ENCODE peak calls at places on chromosomes 16 and 17, in eight cellular contexts. J, H, U, D, Y, E, I and G are unnamed samples.

GRCh38 chr17:73091770-73092517 is 544 bp downstream of the SLC39A11 start:
- DNase-seq in J (peak), H (peak), U (peak), D (no peak), Y (no peak), E (no peak), I (peak), G (peak)

GRCh38 chr17:39236981-39237441 is 11.3 kb upstream of the STAC2 start:
- DNase-seq in J (no peak), H (no peak), U (no peak), D (no peak), Y (no peak), E (no peak), I (no peak), G (no peak)

GRCh38 chr17:32158870-32159585 is 16.7 kb downstream of the RHOT1 start:
- DNase-seq in J (no peak), H (no peak), U (no peak), D (no peak), Y (no peak), E (no peak), I (no peak), G (no peak)

GRCh38 chr17:76405967-76406647 is 21.7 kb downstream of the SPHK1 start:
- DNase-seq in J (peak), H (no peak), U (no peak), D (no peak), Y (no peak), E (no peak), I (peak), G (no peak)

GRCh38 chr16:59697236-59697635 is 963.1 kb upstream of the GOT2 start:
- DNase-seq in J (no peak), H (no peak), U (no peak), D (no peak), Y (no peak), E (no peak), I (no peak), G (no peak)

GRCh38 chr17:63997341-63998048 is 656 bp upstream of the PRR29 start:
- DNase-seq in J (no peak), H (no peak), U (no peak), D (no peak), Y (no peak), E (peak), I (no peak), G (no peak)

GRCh38 chr17:8894189-8894611 is 26.7 kb upstream of the PIK3R6 start:
- DNase-seq in J (no peak), H (no peak), U (no peak), D (no peak), Y (no peak), E (no peak), I (no peak), G (no peak)

GRCh38 chr16:81593481-81593880 is 148.9 kb downstream of the CMIP start:
- DNase-seq in J (no peak), H (no peak), U (no peak), D (no peak), Y (no peak), E (no peak), I (no peak), G (no peak)

GRCh38 chr16:84687715-84688114 is 12.1 kb upstream of the USP10 start:
- DNase-seq in J (peak), H (peak), U (no peak), D (no peak), Y (no peak), E (no peak), I (no peak), G (no peak)

GRCh38 chr16:59179446-59180082 is 445.4 kb upstream of the GOT2 start:
- DNase-seq in J (no peak), H (no peak), U (no peak), D (no peak), Y (no peak), E (no peak), I (no peak), G (no peak)

GRCh38 chr16:50196736-50197135 is 43.6 kb downstream of the TENT4B start:
- DNase-seq in J (peak), H (no peak), U (no peak), D (no peak), Y (no peak), E (no peak), I (no peak), G (no peak)

GRCh38 chr17:72372185-72372584 is 251.4 kb downstream of the SOX9 start:
- DNase-seq in J (no peak), H (no peak), U (no peak), D (no peak), Y (no peak), E (no peak), I (no peak), G (no peak)

GRCh38 chr17:29136998-29137730 is 43.0 kb downstream of the MYO18A start:
- DNase-seq in J (no peak), H (no peak), U (no peak), D (no peak), Y (no peak), E (no peak), I (no peak), G (no peak)

DNA sequence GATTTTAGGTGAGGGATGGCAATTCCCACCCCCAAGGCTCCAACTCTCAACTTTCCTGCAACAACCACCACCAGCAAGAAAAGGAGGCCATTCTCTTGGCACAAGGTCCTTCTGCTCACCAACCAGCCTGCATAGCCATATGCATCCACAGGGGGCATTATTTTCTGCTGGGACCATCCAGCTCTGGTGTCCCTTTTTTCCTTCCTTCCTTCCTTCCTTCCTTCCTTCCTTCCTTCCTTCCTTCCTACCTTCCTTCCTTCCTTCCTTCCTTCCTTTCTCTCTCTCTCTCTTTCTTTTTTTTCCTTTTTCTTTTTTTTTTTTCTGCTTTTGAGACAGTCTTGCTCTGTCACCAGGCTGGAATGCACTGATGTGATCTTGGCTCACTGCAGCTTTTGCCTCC is 21.1 kb upstream of the COX10 start:
- DNase-seq in J (no peak), H (no peak), U (peak), D (no peak), Y (no peak), E (no peak), I (no peak), G (no peak)
- H3K4me3 ChIP-seq in J (no peak), H (no peak), U (no peak), D (no peak), Y (no peak), E (no peak), I (no peak), G (no peak)

DNA sequence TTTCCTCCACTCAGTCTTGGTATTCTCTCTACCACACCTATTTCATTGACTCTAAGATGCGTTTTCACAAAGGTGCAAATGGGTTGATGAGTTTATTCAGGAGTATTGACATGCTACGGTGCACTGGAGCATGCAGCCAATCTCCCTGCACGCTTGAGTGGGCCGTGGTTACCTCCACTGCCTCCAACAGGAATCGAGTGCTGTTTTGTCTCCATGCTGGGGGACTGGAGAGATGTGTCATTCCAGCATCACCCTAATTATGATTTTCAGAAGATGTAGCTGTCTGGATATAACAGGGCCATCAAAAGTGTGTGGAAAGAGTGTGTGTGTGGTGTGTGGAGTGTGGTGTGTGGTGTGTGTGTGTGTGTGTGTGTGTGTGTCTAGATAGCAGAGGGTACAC is 351.6 kb upstream of the ZFHX3 start:
- DNase-seq in J (no peak), H (no peak), U (no peak), D (no peak), Y (no peak), E (no peak), I (no peak), G (no peak)
- H3K4me3 ChIP-seq in J (no peak), H (no peak), U (no peak), D (no peak), Y (no peak), E (no peak), I (no peak), G (no peak)

GRCh38 chr17:17567114-17567513 is 24.4 kb downstream of the PEMT start:
- DNase-seq in J (no peak), H (no peak), U (no peak), D (no peak), Y (no peak), E (no peak), I (no peak), G (no peak)
- H3K4me3 ChIP-seq in J (no peak), H (no peak), U (no peak), D (no peak), Y (no peak), E (no peak), I (no peak), G (no peak)

GRCh38 chr17:81976332-81977210 is 858 bp upstream of the ASPSCR1 start:
- DNase-seq in J (peak), H (no peak), U (peak), D (no peak), Y (peak), E (no peak), I (peak), G (no peak)

GRCh38 chr17:81980752-81981239 is 3.4 kb downstream of the ASPSCR1 start:
- DNase-seq in J (no peak), H (no peak), U (no peak), D (no peak), Y (no peak), E (no peak), I (no peak), G (no peak)

GRCh38 chr17:81977211-81978091 is at the start of gene ASPSCR1:
- DNase-seq in J (peak), H (peak), U (peak), D (peak), Y (peak), E (peak), I (peak), G (no peak)

GRCh38 chr17:81980122-81980521 is 2.7 kb downstream of the ASPSCR1 start:
- DNase-seq in J (no peak), H (no peak), U (no peak), D (no peak), Y (no peak), E (no peak), I (no peak), G (no peak)

GRCh38 chr17:81978901-81979298 is 1.5 kb downstream of the ASPSCR1 start:
- DNase-seq in J (no peak), H (no peak), U (no peak), D (no peak), Y (no peak), E (no peak), I (no peak), G (no peak)
- H3K4me3 ChIP-seq in J (peak), H (no peak), U (no peak), D (peak), Y (no peak), E (peak), I (no peak), G (no peak)

GRCh38 chr17:7380855-7381683 is at the start of gene TNK1:
- DNase-seq in J (no peak), H (no peak), U (no peak), D (no peak), Y (no peak), E (peak), I (peak), G (no peak)
- H3K4me3 ChIP-seq in J (no peak), H (peak), U (no peak), D (peak), Y (no peak), E (peak), I (peak), G (peak)

GRCh38 chr16:90047714-90048346 is 28.6 kb upstream of the DBNDD1 start:
- DNase-seq in J (no peak), H (no peak), U (no peak), D (no peak), Y (no peak), E (no peak), I (no peak), G (no peak)
- H3K4me3 ChIP-seq in J (no peak), H (peak), U (no peak), D (no peak), Y (peak), E (peak), I (no peak), G (peak)

GRCh38 chr17:36183001-36183810 is 6.8 kb upstream of the TBC1D3B start:
- DNase-seq in J (no peak), H (peak), U (peak), D (peak), Y (no peak), E (no peak), I (peak), G (no peak)
- H3K4me3 ChIP-seq in J (no peak), H (peak), U (peak), D (peak), Y (no peak), E (peak), I (peak), G (peak)

DNA sequence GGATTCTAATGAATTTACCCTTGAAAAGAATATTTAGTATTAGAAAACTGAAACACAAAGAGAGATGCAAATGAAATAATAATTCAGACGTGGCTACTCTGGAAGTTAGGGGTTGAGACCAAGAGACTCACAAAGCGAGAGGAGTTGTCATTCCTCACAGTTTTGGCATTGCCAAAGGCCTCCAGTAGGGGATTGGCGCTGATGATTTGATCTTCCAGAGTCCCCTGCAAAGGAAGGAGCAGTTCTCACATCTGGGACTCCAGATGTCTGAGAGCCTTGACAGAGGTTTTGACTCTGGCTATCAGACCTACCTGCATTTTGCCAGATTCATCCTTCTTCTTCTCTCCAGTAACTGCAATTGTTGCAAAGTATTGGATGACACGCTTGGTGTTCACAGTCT is 6.6 kb downstream of the MYH8 start:
- DNase-seq in J (no peak), H (no peak), U (no peak), D (no peak), Y (no peak), E (no peak), I (no peak), G (no peak)
- H3K4me3 ChIP-seq in J (no peak), H (no peak), U (no peak), D (no peak), Y (no peak), E (no peak), I (no peak), G (no peak)

DNA sequence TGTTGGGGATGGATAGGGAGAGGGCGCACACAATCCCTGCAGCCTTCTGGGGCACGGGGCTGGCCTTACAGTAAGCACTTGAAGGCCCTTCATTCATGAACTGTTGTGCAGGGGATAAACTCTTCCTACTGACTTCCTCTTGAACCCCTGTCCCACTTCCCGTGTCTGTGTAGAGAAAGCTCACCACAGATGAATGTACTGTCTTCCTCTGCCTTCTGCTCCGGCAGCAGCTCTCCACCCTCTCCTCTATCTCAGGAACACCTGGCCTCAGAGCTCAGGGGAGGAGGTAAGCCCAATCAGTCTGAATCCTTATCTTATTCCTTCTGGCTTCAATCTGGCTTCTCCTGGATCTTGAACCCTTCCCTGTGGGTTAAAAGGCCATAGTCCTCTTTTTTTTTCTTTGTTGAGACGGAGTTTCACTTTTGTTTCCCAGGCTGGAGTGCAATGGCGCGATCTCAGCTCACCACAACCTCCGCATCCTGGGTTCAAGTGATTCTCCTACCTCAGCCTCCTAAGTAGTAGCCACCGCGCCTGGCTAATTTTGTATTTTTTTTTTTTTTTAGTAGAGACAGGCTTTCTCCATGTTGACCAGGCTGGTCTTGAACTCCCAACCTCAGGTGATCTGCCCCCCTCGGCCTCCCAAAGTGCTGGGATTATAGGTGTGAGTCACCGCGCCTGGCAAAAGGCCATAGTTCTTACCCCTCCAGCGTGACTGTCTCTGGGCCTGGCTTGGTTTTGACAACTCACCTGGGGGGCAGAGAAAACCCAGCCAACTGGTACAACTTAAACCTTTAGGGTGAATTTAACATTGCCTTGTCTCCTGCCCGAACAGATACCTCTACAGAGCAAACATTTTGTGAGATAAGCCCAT is 7.2 kb upstream of the SLC52A1 start:
- DNase-seq in J (no peak), H (no peak), U (no peak), D (no peak), Y (peak), E (no peak), I (no peak), G (no peak)
- H3K4me3 ChIP-seq in J (no peak), H (no peak), U (no peak), D (no peak), Y (peak), E (no peak), I (no peak), G (no peak)